ENCODE peak calls at places on chromosomes 4 and X, in five cellular contexts. O, J, L, D and W are unnamed samples.

GRCh38 chrX:40012039-40012799 is 85.5 kb downstream of the BCOR start:
- DNase-seq in L (no peak), J (peak; percentile 47), D (peak; percentile 14), O (peak; percentile 55), W (peak; percentile 84)

GRCh38 chr4:94216394-94216793 is 8.7 kb downstream of the SMARCAD1 start:
- DNase-seq in L (no peak), D (no peak), O (no peak), J (no peak), W (no peak)

GRCh38 chr4:41590591-41590990 is 52.6 kb downstream of the LIMCH1 start:
- DNase-seq in L (no peak), J (no peak), O (peak; percentile 53), D (no peak), W (no peak)

GRCh38 chrX:56788229-56788628 is 59.2 kb downstream of the NBDY start:
- DNase-seq in D (no peak), J (no peak), L (peak; percentile 47), O (no peak), W (no peak)

GRCh38 chr4:56315041-56315440 is 72.2 kb downstream of the AASDH start:
- DNase-seq in O (no peak), D (no peak), L (no peak), J (no peak), W (no peak)

GRCh38 chr4:77711469-77711868 is 105.8 kb downstream of the CXCL13 start:
- DNase-seq in D (no peak), L (no peak), O (no peak), J (no peak), W (no peak)

GRCh38 chr4:73311428-73311827 is 52.8 kb upstream of the ANKRD17 start:
- DNase-seq in D (peak; percentile 53), L (no peak), J (no peak), O (no peak), W (no peak)

GRCh38 chrX:129932137-129932791 is 26.3 kb downstream of the UTP14A start:
- DNase-seq in D (peak; percentile 82), L (peak; percentile 81), J (peak; percentile 90), O (peak; percentile 86), W (peak; percentile 99)

GRCh38 chr4:25504932-25505636 is 128.0 kb downstream of the ANAPC4 start:
- DNase-seq in O (no peak), J (no peak), L (no peak), D (no peak), W (peak; percentile 34)

GRCh38 chr4:40033603-40034002 is 23.0 kb upstream of the N4BP2 start:
- DNase-seq in L (no peak), O (no peak), J (no peak), D (no peak), W (no peak)

GRCh38 chr4:26671111-26671510 is 87.2 kb downstream of the TBC1D19 start:
- DNase-seq in O (no peak), L (no peak), D (peak; percentile 22), J (no peak), W (no peak)

GRCh38 chr4:164700471-164700870 is 53.5 kb upstream of the SMIM31 start:
- DNase-seq in D (peak; percentile 93), O (peak; percentile 7), L (no peak), J (peak; percentile 23), W (peak; percentile 57)

GRCh38 chrX:154012336-154012991 is 7.2 kb downstream of the IRAK1 start:
- DNase-seq in D (peak; percentile 18), O (no peak), J (no peak), L (no peak), W (peak; percentile 51)

GRCh38 chr4:140057693-140058092 is 96.3 kb downstream of the MAML3 start:
- DNase-seq in J (no peak), D (no peak), L (no peak), O (no peak), W (no peak)

GRCh38 chrX:32087663-32088062 is 1015.8 kb upstream of the FTHL17 start:
- DNase-seq in D (no peak), J (no peak), L (no peak), O (no peak), W (no peak)

GRCh38 chrX:45743081-45743533 is 542.4 kb upstream of the DIPK2B start:
- DNase-seq in D (peak; percentile 39), O (no peak), J (no peak), L (no peak), W (no peak)

GRCh38 chrX:119194631-119195030 is 41.5 kb upstream of the PGRMC1 start:
- DNase-seq in J (no peak), L (no peak), D (peak; percentile 39), O (no peak), W (no peak)

GRCh38 chr4:83831588-83831987 is 295.7 kb downstream of the GPAT3 start:
- DNase-seq in D (no peak), L (no peak), J (no peak), O (no peak), W (no peak)

GRCh38 chrX:143429021-143429570 is 88.2 kb downstream of the SPANXN3 start:
- DNase-seq in O (no peak), L (no peak), J (no peak), D (no peak), W (no peak)

GRCh38 chrX:153537526-153538295 is 20.3 kb downstream of the ATP2B3 start:
- DNase-seq in D (no peak), J (no peak), L (no peak), O (no peak), W (no peak)

GRCh38 chr4:1836650-1837049 is 19.3 kb downstream of the LETM1 start:
- DNase-seq in J (no peak), O (no peak), L (no peak), D (no peak), W (no peak)

GRCh38 chr4:1841886-1842210 is 14.1 kb downstream of the LETM1 start:
- DNase-seq in D (no peak), O (no peak), J (no peak), L (no peak), W (no peak)

GRCh38 chr4:1837069-1837468 is 18.9 kb downstream of the LETM1 start:
- DNase-seq in J (no peak), D (no peak), L (no peak), O (no peak), W (no peak)

GRCh38 chr4:1841201-1841885 is 14.6 kb downstream of the LETM1 start:
- DNase-seq in D (no peak), O (no peak), J (no peak), L (no peak), W (no peak)

DNA sequence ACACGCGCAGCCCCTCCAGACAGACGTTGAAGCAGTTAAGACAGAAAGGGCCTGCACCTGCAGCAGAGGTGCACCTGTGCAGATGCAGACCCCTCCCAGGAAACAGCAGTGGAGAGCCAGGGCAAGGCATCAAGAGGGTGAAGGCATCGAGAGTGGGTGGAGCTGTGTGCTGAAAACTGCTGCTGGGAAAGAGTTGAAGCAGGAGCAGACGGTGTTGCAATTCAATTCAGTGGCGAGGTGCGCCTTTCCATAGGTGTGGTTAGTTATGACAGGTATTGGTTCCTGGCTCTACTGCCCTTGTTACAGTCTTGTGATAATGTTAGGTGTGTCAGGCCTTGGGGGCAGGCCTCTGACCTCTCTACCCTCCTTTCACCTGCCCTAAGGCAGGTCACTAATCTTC is 16.6 kb downstream of the LETM1 start:
- DNase-seq in D (no peak), J (peak; percentile 65), O (no peak), L (no peak), W (no peak)
- H3K36me3 ChIP-seq in D (peaks cover 20% of the 10 kb centered on the region), J (peaks cover 7% of the 10 kb centered on the region), O (no peaks in the 10 kb centered on the region), L (peaks cover 39% of the 10 kb centered on the region), W (peaks cover 18% of the 10 kb centered on the region)

DNA sequence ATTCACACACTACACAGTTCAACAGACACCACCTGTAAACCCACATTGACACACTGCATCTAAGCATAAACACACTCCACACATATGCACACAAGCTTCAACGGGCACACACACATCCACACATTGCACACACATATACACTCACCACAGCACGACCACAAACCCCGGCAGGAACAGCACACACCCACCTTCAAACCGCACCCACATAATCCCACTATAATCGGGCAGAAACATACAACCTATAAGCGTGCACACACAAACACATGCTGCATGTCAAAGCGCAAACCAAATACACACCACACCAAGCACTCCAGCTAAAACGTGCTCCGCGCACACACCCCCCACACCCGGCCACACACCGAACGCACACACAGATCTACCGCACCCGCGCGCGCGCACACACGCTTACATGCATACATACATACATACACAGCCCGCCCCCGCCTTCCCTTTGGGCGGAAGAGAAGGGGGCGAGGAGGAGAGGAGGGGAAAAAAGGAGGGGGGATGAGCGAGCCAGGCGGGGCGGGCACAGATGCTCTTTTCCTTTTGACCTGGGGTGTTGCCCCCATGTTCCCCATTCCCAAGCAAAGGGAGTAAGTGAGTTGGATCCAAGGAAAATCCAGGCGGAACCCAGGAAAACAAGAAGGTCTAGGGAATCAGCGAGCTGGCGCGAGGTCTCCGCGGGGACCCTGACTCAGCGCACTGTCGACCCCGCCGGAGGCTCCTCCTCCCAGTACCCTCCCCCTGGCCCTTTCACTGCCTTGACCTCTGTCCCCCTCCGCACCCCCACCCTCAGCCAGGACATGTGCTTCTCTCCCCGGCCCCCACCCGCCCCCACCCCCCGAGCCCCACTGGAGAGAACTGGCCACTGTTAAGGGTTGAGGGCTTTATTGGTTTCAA is 9.9 kb downstream of the ARHGAP36 start:
- DNase-seq in O (no peak), D (peak; percentile 53), J (no peak), L (no peak), W (peak; percentile 91)
- H3K4me3 ChIP-seq in O (no peak overlapping the region), D (peak overlapping the region; percentile 64), J (no peak overlapping the region), L (no peak overlapping the region), W (peak overlapping the region; percentile 50)

DNA sequence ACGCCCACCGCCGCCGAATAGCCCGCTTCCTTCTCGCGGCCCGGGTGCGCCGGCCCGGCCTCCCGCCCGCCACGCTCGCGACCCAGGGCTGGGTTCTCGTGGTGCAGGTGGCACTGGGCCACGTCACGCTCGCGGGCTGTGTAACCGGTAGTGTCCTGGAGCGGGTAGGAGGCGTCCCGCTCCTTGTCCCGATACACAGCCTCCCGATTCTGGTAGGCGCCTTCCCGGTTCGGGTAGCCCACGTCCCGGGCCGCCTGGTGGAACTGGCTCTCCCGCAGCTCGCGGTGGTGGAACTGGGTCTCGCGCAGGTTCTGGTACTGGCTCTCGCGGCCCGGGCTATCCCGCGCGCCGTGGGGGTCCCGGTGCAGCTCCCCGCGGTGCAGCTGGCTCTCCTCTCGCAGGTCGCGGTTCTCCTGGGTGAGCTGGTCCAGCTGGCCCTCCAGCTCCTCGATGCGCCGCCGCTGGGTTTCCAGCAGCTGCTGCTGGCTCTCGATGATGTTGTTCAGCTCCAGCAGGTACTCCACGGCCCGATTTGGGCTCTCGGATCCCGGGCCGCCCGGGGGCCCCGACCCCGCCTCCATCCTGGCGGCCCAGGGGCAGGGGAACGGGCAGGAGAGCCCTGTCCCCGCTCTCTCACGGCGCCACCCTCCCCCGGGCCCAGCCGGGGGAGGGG is 39.3 kb upstream of the IQSEC2 start:
- DNase-seq in O (no peak), J (no peak), D (peak; percentile 15), L (no peak), W (peak; percentile 87)
- H3K27me3 ChIP-seq in O (no peaks in the 10 kb centered on the region), J (peaks cover 46% of the 10 kb centered on the region), D (no peaks in the 10 kb centered on the region), L (peaks cover 7% of the 10 kb centered on the region), W (peaks cover 11% of the 10 kb centered on the region)

DNA sequence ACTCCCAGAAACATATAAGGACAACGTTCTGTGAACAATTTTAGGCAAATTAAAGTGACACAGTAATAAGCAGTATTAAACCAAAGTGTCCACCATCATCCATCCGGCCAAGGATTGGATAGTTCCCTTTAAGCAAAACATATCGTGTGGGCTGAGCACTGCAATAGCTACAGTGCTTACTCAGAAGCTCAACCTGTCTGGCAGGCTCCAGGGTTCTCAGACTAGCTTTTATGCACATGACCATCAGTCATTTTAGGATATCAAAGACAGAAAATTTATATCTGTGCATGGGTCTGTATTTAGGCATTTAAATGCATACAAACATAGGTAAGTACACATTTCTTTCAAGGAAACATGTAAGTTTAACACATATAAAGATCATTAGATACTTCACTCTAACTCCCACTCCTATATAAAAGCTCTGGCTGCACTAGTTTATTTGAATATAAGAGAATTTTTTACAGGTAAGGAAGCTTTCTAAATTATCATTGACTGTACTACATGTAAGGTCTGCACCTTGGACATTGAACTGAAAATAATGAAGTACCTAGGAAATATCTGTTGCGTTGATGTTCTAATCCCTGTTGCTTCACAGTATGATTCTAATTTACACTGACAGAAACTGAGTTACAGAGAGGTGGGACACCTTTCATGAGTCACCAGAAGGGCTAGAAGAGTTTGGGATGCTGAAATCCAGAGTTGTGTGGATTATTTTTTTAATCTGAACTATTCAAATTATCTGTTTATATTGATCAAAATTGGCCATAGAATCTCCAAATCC is 67.6 kb downstream of the ELOVL6 start:
- DNase-seq in D (no peak), L (no peak), J (no peak), O (no peak), W (no peak)
- H3K36me3 ChIP-seq in D (no peaks in the 10 kb centered on the region), L (no peaks in the 10 kb centered on the region), J (no peaks in the 10 kb centered on the region), O (no peaks in the 10 kb centered on the region), W (peaks cover 1% of the 10 kb centered on the region)